ENCODE peak calls at places on chromosomes 11 and 22, in four cellular contexts. C, O, W and P are unnamed samples.

GRCh38 chr11:12113294-12113693 is 2.9 kb downstream of the MICAL2 start:
- DNase-seq in W (no peak), C (no peak), O (no peak), P (no peak)

GRCh38 chr22:32265882-32266767 is 11.0 kb upstream of the SLC5A4 start:
- DNase-seq in C (peak; percentile 67), O (peak; percentile 66), W (peak; percentile 66), P (peak; percentile 89)

GRCh38 chr22:43449205-43449830 is 37.5 kb downstream of the MPPED1 start:
- DNase-seq in C (no peak), O (no peak), W (no peak), P (no peak)

GRCh38 chr11:56885182-56885581 is 103.5 kb upstream of the OR5AK2 start:
- DNase-seq in O (peak; percentile 53), C (no peak), W (no peak), P (peak; percentile 68)

GRCh38 chr11:15913261-15913660 is 443.1 kb downstream of the SOX6 start:
- DNase-seq in O (no peak), W (no peak), C (no peak), P (no peak)

GRCh38 chr11:134067486-134067885 is 1.4 kb upstream of the JAM3 start:
- DNase-seq in C (no peak), W (no peak), O (no peak), P (no peak)

GRCh38 chr22:50621491-50621880 is 6.5 kb downstream of the ARSA start:
- DNase-seq in O (peak; percentile 44), W (no peak), C (no peak), P (peak; percentile 51)

GRCh38 chr11:61452825-61453224 is 22.9 kb downstream of the SDHAF2 start:
- DNase-seq in C (no peak), W (no peak), O (no peak), P (no peak)

GRCh38 chr11:18836415-18836814 is 44.8 kb upstream of the PTPN5 start:
- DNase-seq in O (no peak), W (no peak), C (no peak), P (no peak)

GRCh38 chr11:129694966-129695365 is 120.7 kb upstream of the TMEM45B start:
- DNase-seq in C (peak; percentile 5), W (no peak), O (no peak), P (no peak)

GRCh38 chr11:109132539-109132938 is 289.5 kb upstream of the C11orf87 start:
- DNase-seq in O (no peak), W (no peak), C (no peak), P (no peak)

GRCh38 chr11:96329419-96329818 is 13.6 kb downstream of the MAML2 start:
- DNase-seq in W (no peak), C (no peak), O (no peak), P (no peak)

GRCh38 chr11:31397239-31397834 is 27.7 kb downstream of the DNAJC24 start:
- DNase-seq in C (no peak), W (no peak), O (no peak), P (peak; percentile 42)

GRCh38 chr11:95229199-95230053 is 1.6 kb downstream of the SESN3 start:
- DNase-seq in C (no peak), O (no peak), W (no peak), P (peak; percentile 7)

GRCh38 chr11:116896211-116896610 is 58.8 kb upstream of the APOA1 start:
- DNase-seq in O (no peak), W (no peak), C (no peak), P (no peak)

GRCh38 chr22:19811811-19812771 is 42.6 kb downstream of the GNB1L start:
- DNase-seq in C (no peak), O (no peak), W (no peak), P (no peak)

GRCh38 chr11:133785795-133786194 is 59.5 kb downstream of the SPATA19 start:
- DNase-seq in W (no peak), O (no peak), C (no peak), P (no peak)

GRCh38 chr11:114001416-114001815 is 26.5 kb downstream of the HTR3A start:
- DNase-seq in C (no peak), W (no peak), O (peak; percentile 9), P (no peak)
- H3K27me3 ChIP-seq in C (no peaks in the 10 kb centered on the region), W (peaks cover 12% of the 10 kb centered on the region), O (peaks cover 14% of the 10 kb centered on the region), P (no peaks in the 10 kb centered on the region)

GRCh38 chr11:65917077-65917433 is 1.8 kb downstream of the C11orf68 start:
- DNase-seq in W (no peak), O (no peak), C (no peak), P (no peak)

GRCh38 chr11:65917434-65918210 is 1.2 kb downstream of the C11orf68 start:
- DNase-seq in C (no peak), W (no peak), O (no peak), P (no peak)

GRCh38 chr11:65919151-65920034 is at the start of gene DRAP1:
- DNase-seq in O (peak; percentile 99), W (peak; percentile 98), C (peak; percentile 97), P (peak; percentile 98)

GRCh38 chr11:65920035-65920802 is 993 bp downstream of the DRAP1 start:
- DNase-seq in W (no peak), O (peak; percentile 29), C (no peak), P (no peak)

DNA sequence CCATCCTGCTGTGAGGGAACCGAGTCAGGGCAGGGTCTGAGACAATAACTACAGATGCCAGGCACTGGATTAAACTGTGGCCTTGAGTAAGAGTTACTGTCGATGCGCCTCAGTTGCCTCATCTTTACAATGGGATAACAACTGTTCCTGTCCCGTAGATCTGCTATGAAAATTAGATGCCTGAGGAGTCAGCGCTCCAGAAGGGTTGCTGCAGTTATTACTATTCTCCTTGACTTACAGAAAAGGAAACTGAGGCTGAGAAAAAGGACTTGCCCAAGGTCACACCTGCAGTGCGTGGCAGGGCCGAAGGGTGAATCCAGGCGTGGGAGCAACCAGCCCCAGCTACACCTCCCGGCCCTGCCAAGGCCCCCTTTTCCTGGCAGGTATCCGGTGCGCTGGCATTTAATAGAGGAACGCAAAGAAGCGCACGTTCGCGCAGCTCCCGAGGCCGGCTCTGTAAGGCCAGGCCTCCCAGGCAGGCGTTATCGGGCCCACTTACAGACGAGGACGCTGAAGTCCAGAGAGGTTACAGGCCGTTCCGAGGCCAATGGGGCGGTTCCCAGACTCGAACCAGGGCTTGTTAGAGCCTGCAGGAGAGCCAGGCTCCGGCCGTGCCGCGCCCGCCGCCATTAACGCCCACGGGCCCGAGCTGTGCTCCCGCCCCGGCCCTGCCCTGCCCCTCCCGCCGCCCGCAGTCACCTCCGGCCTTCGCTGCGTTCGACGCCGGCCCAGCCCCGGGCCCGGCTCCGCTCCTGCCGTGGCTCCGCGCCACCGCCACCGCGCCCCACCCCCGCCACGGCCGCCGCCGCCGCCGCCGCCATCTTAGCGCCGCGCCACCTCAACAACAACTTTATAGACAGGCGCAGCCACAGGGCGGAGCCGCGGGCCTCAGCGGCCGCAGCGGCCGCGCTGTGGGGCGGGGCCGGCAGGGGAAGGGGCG is at the start of gene C11orf68:
- DNase-seq in W (peak; percentile 43), O (no peak), C (no peak), P (peak; percentile 52)
- H3K27me3 ChIP-seq in W (no peaks in the 10 kb centered on the region), O (no peaks in the 10 kb centered on the region), C (no peaks in the 10 kb centered on the region), P (no peaks in the 10 kb centered on the region)

GRCh38 chr22:46149493-46149997 is 781 bp upstream of the PPARA start:
- DNase-seq in W (peak; percentile 51), C (no peak), O (peak; percentile 79), P (peak; percentile 84)
- H3K27me3 ChIP-seq in W (no peaks in the 10 kb centered on the region), C (peaks cover 15% of the 10 kb centered on the region), O (no peaks in the 10 kb centered on the region), P (no peaks in the 10 kb centered on the region)

DNA sequence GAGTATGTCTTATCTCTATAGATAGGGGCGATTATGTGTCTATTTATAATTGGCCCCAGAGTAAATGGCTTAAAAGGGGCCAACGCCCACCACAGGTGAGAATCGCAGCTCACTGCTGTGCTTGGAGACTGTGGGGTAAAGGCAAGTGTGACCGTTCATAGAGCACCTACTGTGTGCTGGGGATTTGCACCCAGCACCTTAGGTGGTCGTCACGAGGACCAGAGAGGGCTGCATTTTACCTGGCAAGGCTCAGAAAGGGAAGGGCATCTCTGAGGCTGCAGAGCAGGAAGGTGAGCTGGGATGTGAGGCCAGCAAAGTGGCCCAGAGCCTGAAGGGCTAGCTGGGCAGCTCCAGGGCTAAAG is 13.8 kb upstream of the TCF20 start:
- DNase-seq in C (no peak), W (no peak), O (no peak), P (no peak)
- H3K27me3 ChIP-seq in C (peaks cover 33% of the 10 kb centered on the region), W (peaks cover 72% of the 10 kb centered on the region), O (peaks cover 20% of the 10 kb centered on the region), P (peaks cover 2% of the 10 kb centered on the region)

GRCh38 chr11:64051297-64051696 is 15.6 kb downstream of the FLRT1 start:
- DNase-seq in W (no peak), C (no peak), O (no peak), P (no peak)
- H3K27me3 ChIP-seq in W (no peaks in the 10 kb centered on the region), C (no peaks in the 10 kb centered on the region), O (no peaks in the 10 kb centered on the region), P (no peaks in the 10 kb centered on the region)

GRCh38 chr11:124724854-124725718 is 14.7 kb upstream of the NRGN start:
- DNase-seq in W (no peak), C (no peak), O (peak; percentile 42), P (peak; percentile 70)
- H3K27me3 ChIP-seq in W (no peaks in the 10 kb centered on the region), C (peaks cover 13% of the 10 kb centered on the region), O (peaks cover 12% of the 10 kb centered on the region), P (peaks cover 3% of the 10 kb centered on the region)

GRCh38 chr11:32422545-32422944 is 12.8 kb downstream of the WT1 start:
- DNase-seq in W (no peak), C (no peak), O (no peak), P (no peak)

GRCh38 chr11:32418836-32419235 is 16.5 kb downstream of the WT1 start:
- DNase-seq in W (no peak), C (no peak), O (no peak), P (no peak)

GRCh38 chr11:32420937-32421532 is 14.3 kb downstream of the WT1 start:
- DNase-seq in W (no peak), C (no peak), O (no peak), P (no peak)

GRCh38 chr11:32420139-32420538 is 15.2 kb downstream of the WT1 start:
- DNase-seq in O (no peak), C (no peak), W (no peak), P (no peak)

GRCh38 chr11:32421992-32422391 is 13.3 kb downstream of the WT1 start:
- DNase-seq in C (no peak), O (no peak), W (no peak), P (no peak)
- H3K27me3 ChIP-seq in C (peaks cover 24% of the 10 kb centered on the region), O (peaks cover 62% of the 10 kb centered on the region), W (peaks cover 40% of the 10 kb centered on the region), P (peaks cover 17% of the 10 kb centered on the region)

GRCh38 chr22:38852522-38852921 is 8.7 kb upstream of the NPTXR start:
- DNase-seq in O (no peak), W (no peak), C (no peak), P (no peak)
- H3K27me3 ChIP-seq in O (peaks cover 14% of the 10 kb centered on the region), W (no peaks in the 10 kb centered on the region), C (no peaks in the 10 kb centered on the region), P (no peaks in the 10 kb centered on the region)

DNA sequence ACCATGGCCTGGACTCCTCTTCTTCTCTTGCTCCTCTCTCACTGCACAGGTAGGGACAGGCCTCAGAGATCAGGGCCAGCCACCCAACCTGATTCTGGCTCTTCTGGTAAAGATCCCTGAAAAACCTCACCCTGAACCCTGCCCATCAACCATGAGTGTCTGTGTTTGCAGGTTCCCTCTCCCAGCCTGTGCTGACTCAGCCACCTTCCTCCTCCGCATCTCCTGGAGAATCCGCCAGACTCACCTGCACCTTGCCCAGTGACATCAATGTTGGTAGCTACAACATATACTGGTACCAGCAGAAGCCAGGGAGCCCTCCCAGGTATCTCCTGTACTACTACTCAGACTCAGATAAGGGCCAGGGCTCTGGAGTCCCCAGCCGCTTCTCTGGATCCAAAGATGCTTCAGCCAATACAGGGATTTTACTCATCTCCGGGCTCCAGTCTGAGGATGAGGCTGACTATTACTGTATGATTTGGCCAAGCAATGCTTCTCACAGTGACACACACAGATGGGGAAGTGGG is 80.9 kb downstream of the ZNF280B start:
- DNase-seq in C (no peak), O (no peak), W (no peak), P (no peak)
- H3K27me3 ChIP-seq in C (peaks cover 6% of the 10 kb centered on the region), O (peaks cover 17% of the 10 kb centered on the region), W (peaks cover 16% of the 10 kb centered on the region), P (no peaks in the 10 kb centered on the region)